ENCODE peak calls at places on chromosomes 2 and 18, in six cellular contexts. One of them, this sample, is unnamed.

GRCh38 chr2:11541693-11542274 is 7.9 kb downstream of the GREB1 start:
- DNase-seq in IMR-90: no peak
- DNase-seq in neuronal stem cell: no peak
- DNase-seq in H9: no peak
- DNase-seq in H1: no peak
- DNase-seq in mesenchymal stem cell: no peak
- DNase-seq in this sample: no peak

GRCh38 chr18:65750421-65751144 is at the start of gene CDH7:
- DNase-seq in IMR-90: no peak
- DNase-seq in neuronal stem cell: peak; percentile 46
- DNase-seq in H9: peak; percentile 46
- DNase-seq in H1: no peak
- DNase-seq in mesenchymal stem cell: peak; percentile 11
- DNase-seq in this sample: no peak

GRCh38 chr2:85087541-85087940 is 45.7 kb upstream of the TCF7L1 start:
- DNase-seq in IMR-90: no peak
- DNase-seq in neuronal stem cell: no peak
- DNase-seq in H9: no peak
- DNase-seq in H1: no peak
- DNase-seq in mesenchymal stem cell: no peak
- DNase-seq in this sample: no peak

GRCh38 chr18:74116628-74117554 is 30.7 kb downstream of the FBXO15 start:
- DNase-seq in IMR-90: peak; percentile 65
- DNase-seq in neuronal stem cell: no peak
- DNase-seq in H9: peak; percentile 67
- DNase-seq in H1: peak; percentile 17
- DNase-seq in mesenchymal stem cell: peak; percentile 58
- DNase-seq in this sample: peak; percentile 89

GRCh38 chr2:131035112-131035825 is 58.0 kb downstream of the FAM168B start:
- DNase-seq in IMR-90: no peak
- DNase-seq in neuronal stem cell: no peak
- DNase-seq in H9: no peak
- DNase-seq in H1: no peak
- DNase-seq in mesenchymal stem cell: no peak
- DNase-seq in this sample: peak; percentile 26

GRCh38 chr2:149184994-149185393 is 145.4 kb upstream of the LYPD6 start:
- DNase-seq in IMR-90: no peak
- DNase-seq in neuronal stem cell: no peak
- DNase-seq in H9: no peak
- DNase-seq in H1: no peak
- DNase-seq in mesenchymal stem cell: no peak
- DNase-seq in this sample: no peak

GRCh38 chr2:224892574-224893204 is 149.6 kb downstream of the DOCK10 start:
- DNase-seq in IMR-90: no peak
- DNase-seq in neuronal stem cell: no peak
- DNase-seq in H9: peak; percentile 51
- DNase-seq in H1: no peak
- DNase-seq in mesenchymal stem cell: no peak
- DNase-seq in this sample: peak; percentile 7

GRCh38 chr2:166148811-166149400 is 21.1 kb upstream of the SCN1A start:
- DNase-seq in IMR-90: no peak
- DNase-seq in neuronal stem cell: no peak
- DNase-seq in H9: no peak
- DNase-seq in H1: no peak
- DNase-seq in mesenchymal stem cell: no peak
- DNase-seq in this sample: peak; percentile 10

GRCh38 chr2:43238176-43238575 is 11.8 kb upstream of the ZFP36L2 start:
- DNase-seq in IMR-90: peak; percentile 15
- DNase-seq in neuronal stem cell: no peak
- DNase-seq in H9: no peak
- DNase-seq in H1: no peak
- DNase-seq in mesenchymal stem cell: peak; percentile 13
- DNase-seq in this sample: no peak

GRCh38 chr2:63488118-63488713 is 100.1 kb downstream of the WDPCP start:
- DNase-seq in IMR-90: peak; percentile 46
- DNase-seq in neuronal stem cell: peak; percentile 9
- DNase-seq in H9: no peak
- DNase-seq in H1: no peak
- DNase-seq in mesenchymal stem cell: peak; percentile 39
- DNase-seq in this sample: peak; percentile 28

GRCh38 chr2:178482437-178482836 is 2.2 kb downstream of the PLEKHA3 start:
- DNase-seq in IMR-90: no peak
- DNase-seq in neuronal stem cell: no peak
- DNase-seq in H9: no peak
- DNase-seq in H1: no peak
- DNase-seq in mesenchymal stem cell: peak; percentile 23
- DNase-seq in this sample: peak; percentile 32

GRCh38 chr2:3472966-3473365 is 46.4 kb downstream of the ADI1 start:
- DNase-seq in IMR-90: no peak
- DNase-seq in neuronal stem cell: no peak
- DNase-seq in H9: no peak
- DNase-seq in H1: no peak
- DNase-seq in mesenchymal stem cell: no peak
- DNase-seq in this sample: no peak

GRCh38 chr2:3605013-3605961 is 10.4 kb downstream of the COLEC11 start:
- DNase-seq in IMR-90: no peak
- DNase-seq in neuronal stem cell: no peak
- DNase-seq in H9: no peak
- DNase-seq in H1: no peak
- DNase-seq in mesenchymal stem cell: no peak
- DNase-seq in this sample: no peak

GRCh38 chr2:217027414-217027813 is 167.6 kb upstream of the TNP1 start:
- DNase-seq in IMR-90: no peak
- DNase-seq in neuronal stem cell: no peak
- DNase-seq in H9: no peak
- DNase-seq in H1: no peak
- DNase-seq in mesenchymal stem cell: no peak
- DNase-seq in this sample: no peak
- H2BK15ac ChIP-seq in IMR-90: no peak overlapping the region
- H2BK15ac ChIP-seq in neuronal stem cell: no peak overlapping the region
- H2BK15ac ChIP-seq in H9: no peak overlapping the region
- H2BK15ac ChIP-seq in H1: no peak overlapping the region
- H2BK15ac ChIP-seq in mesenchymal stem cell: no peak overlapping the region
- H2BK15ac ChIP-seq in this sample: no peak overlapping the region

GRCh38 chr2:236628256-236628961 is 58.8 kb downstream of the ACKR3 start:
- DNase-seq in IMR-90: no peak
- DNase-seq in neuronal stem cell: no peak
- DNase-seq in H9: no peak
- DNase-seq in H1: no peak
- DNase-seq in mesenchymal stem cell: no peak
- DNase-seq in this sample: no peak
- H2AK5ac ChIP-seq in IMR-90: no peak overlapping the region
- H2AK5ac ChIP-seq in neuronal stem cell: peak overlapping the region; percentile 72
- H2AK5ac ChIP-seq in H9: no peak overlapping the region
- H2AK5ac ChIP-seq in H1: no peak overlapping the region
- H2AK5ac ChIP-seq in mesenchymal stem cell: no peak overlapping the region
- H2AK5ac ChIP-seq in this sample: no peak overlapping the region

GRCh38 chr2:176149484-176150337 is 1.6 kb upstream of the HOXD4 start:
- DNase-seq in IMR-90: no peak
- DNase-seq in neuronal stem cell: no peak
- DNase-seq in H9: no peak
- DNase-seq in H1: no peak
- DNase-seq in mesenchymal stem cell: no peak
- DNase-seq in this sample: no peak
- H2BK15ac ChIP-seq in IMR-90: no peak overlapping the region
- H2BK15ac ChIP-seq in neuronal stem cell: no peak overlapping the region
- H2BK15ac ChIP-seq in H9: no peak overlapping the region
- H2BK15ac ChIP-seq in H1: no peak overlapping the region
- H2BK15ac ChIP-seq in mesenchymal stem cell: no peak overlapping the region
- H2BK15ac ChIP-seq in this sample: no peak overlapping the region

DNA sequence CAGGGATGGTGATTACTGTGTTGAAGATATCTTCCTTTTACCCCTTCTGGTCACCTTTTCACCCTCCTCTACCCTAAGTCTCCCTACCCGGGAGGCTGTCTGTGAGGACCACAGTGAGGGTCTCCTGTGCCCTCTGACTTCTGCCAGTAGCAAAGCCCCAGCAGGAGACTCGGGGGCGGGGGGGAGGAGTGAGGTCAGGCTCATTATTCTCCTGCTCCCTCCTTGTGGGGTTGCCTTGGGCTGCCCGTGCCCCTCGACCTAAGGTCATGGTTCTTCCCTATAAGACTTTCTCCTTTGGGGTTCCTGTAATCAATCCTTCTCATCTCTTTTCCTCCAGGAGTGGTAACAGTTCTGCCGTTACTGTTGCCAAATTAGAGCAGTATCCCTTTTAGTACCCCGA is 65.5 kb downstream of the GREB1L start:
- DNase-seq in IMR-90: no peak
- DNase-seq in neuronal stem cell: no peak
- DNase-seq in H9: no peak
- DNase-seq in H1: no peak
- DNase-seq in mesenchymal stem cell: no peak
- DNase-seq in this sample: no peak
- H2AK5ac ChIP-seq in IMR-90: no peak overlapping the region
- H2AK5ac ChIP-seq in neuronal stem cell: no peak overlapping the region
- H2AK5ac ChIP-seq in H9: no peak overlapping the region
- H2AK5ac ChIP-seq in H1: no peak overlapping the region
- H2AK5ac ChIP-seq in mesenchymal stem cell: no peak overlapping the region
- H2AK5ac ChIP-seq in this sample: no peak overlapping the region

DNA sequence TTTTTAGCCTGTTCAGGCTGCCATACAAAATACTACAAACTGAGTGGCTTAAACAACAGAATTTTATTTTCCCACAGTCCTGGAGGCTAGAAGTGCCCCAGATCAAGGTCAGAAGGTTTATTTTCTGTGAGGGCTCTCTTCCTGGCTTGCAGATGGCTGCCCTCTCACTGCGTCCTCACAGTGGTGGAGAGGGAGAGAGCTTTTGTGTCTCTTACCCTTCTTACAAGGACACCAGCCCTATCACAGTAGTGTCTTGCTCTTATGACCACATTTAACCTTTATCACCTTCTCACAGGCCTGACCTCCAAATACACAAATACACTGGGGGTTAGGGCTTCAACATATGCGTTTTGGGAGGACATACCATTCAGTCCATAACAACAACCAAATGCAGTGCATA is 11.7 kb downstream of the WDR7 start:
- DNase-seq in IMR-90: no peak
- DNase-seq in neuronal stem cell: no peak
- DNase-seq in H9: no peak
- DNase-seq in H1: no peak
- DNase-seq in mesenchymal stem cell: no peak
- DNase-seq in this sample: no peak
- H2BK15ac ChIP-seq in IMR-90: no peak overlapping the region
- H2BK15ac ChIP-seq in neuronal stem cell: no peak overlapping the region
- H2BK15ac ChIP-seq in H9: no peak overlapping the region
- H2BK15ac ChIP-seq in H1: no peak overlapping the region
- H2BK15ac ChIP-seq in mesenchymal stem cell: no peak overlapping the region
- H2BK15ac ChIP-seq in this sample: no peak overlapping the region

DNA sequence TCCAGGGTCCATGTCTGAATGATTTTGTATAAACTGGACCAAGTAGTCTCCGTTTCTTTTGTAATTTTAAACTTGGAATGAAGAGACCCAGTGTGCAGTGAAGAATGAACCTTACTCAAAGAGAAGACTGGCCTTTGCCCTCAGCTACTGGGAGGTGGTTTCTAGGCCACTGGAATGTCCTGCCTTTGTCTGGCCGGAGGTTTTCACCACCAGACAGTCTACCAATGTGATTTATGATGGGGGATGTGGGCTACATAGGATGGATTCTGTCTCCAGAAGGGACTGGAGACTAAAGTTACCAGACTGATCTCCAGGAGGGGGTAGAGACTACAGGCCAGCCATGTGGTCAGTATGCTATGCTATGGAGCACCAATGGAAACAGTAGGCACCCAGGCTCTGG is 42.8 kb upstream of the RAB31 start:
- DNase-seq in IMR-90: no peak
- DNase-seq in neuronal stem cell: no peak
- DNase-seq in H9: no peak
- DNase-seq in H1: no peak
- DNase-seq in mesenchymal stem cell: peak; percentile 28
- DNase-seq in this sample: no peak
- H2AK5ac ChIP-seq in IMR-90: no peak overlapping the region
- H2AK5ac ChIP-seq in neuronal stem cell: no peak overlapping the region
- H2AK5ac ChIP-seq in H9: no peak overlapping the region
- H2AK5ac ChIP-seq in H1: no peak overlapping the region
- H2AK5ac ChIP-seq in mesenchymal stem cell: peak overlapping the region; percentile 79
- H2AK5ac ChIP-seq in this sample: no peak overlapping the region

This sample was measured in mesendoderm.